ENCODE peak calls at places on chromosomes 5 and 9, in seven cellular contexts. One of them, this sample, is unnamed.

GRCh38 chr5:1208743-1209551 is 7.6 kb downstream of the SLC6A19 start:
- DNase-seq in GDM1: no peak
- DNase-seq in ovary: no peak
- DNase-seq in smooth muscle cell of the brain vasculature: no peak
- DNase-seq in HTR-8/SVneo: peak
- DNase-seq in A673: no peak
- DNase-seq in breast epithelium: no peak
- DNase-seq in this sample: no peak

GRCh38 chr5:152437861-152438260 is 32.8 kb upstream of the NMUR2 start:
- DNase-seq in A673: no peak
- DNase-seq in smooth muscle cell of the brain vasculature: no peak
- DNase-seq in GDM1: no peak
- DNase-seq in ovary: no peak
- DNase-seq in HTR-8/SVneo: no peak
- DNase-seq in breast epithelium: no peak
- DNase-seq in this sample: no peak

GRCh38 chr5:177462021-177462670 is 11.3 kb downstream of the DBN1 start:
- DNase-seq in smooth muscle cell of the brain vasculature: peak
- DNase-seq in A673: no peak
- DNase-seq in GDM1: peak
- DNase-seq in ovary: no peak
- DNase-seq in breast epithelium: no peak
- DNase-seq in HTR-8/SVneo: no peak
- DNase-seq in this sample: no peak

GRCh38 chr5:178069909-178070308 is 43.4 kb upstream of the N4BP3 start:
- DNase-seq in breast epithelium: no peak
- DNase-seq in smooth muscle cell of the brain vasculature: no peak
- DNase-seq in A673: peak
- DNase-seq in GDM1: peak
- DNase-seq in ovary: no peak
- DNase-seq in HTR-8/SVneo: peak
- DNase-seq in this sample: no peak

GRCh38 chr5:144298658-144299057 is 128.0 kb downstream of the KCTD16 start:
- DNase-seq in breast epithelium: no peak
- DNase-seq in ovary: no peak
- DNase-seq in A673: no peak
- DNase-seq in HTR-8/SVneo: no peak
- DNase-seq in smooth muscle cell of the brain vasculature: no peak
- DNase-seq in GDM1: no peak
- DNase-seq in this sample: no peak

GRCh38 chr9:18826248-18826647 is 206.8 kb downstream of the SAXO1 start:
- DNase-seq in GDM1: no peak
- DNase-seq in breast epithelium: no peak
- DNase-seq in A673: no peak
- DNase-seq in HTR-8/SVneo: no peak
- DNase-seq in ovary: no peak
- DNase-seq in smooth muscle cell of the brain vasculature: no peak
- DNase-seq in this sample: no peak

GRCh38 chr5:153901449-153901848 is 137.3 kb downstream of the FAM114A2 start:
- DNase-seq in smooth muscle cell of the brain vasculature: no peak
- DNase-seq in A673: no peak
- DNase-seq in breast epithelium: no peak
- DNase-seq in GDM1: no peak
- DNase-seq in HTR-8/SVneo: no peak
- DNase-seq in ovary: no peak
- DNase-seq in this sample: no peak

GRCh38 chr5:154933537-154933936 is 4.5 kb downstream of the GEMIN5 start:
- DNase-seq in A673: no peak
- DNase-seq in HTR-8/SVneo: no peak
- DNase-seq in breast epithelium: no peak
- DNase-seq in smooth muscle cell of the brain vasculature: no peak
- DNase-seq in GDM1: no peak
- DNase-seq in ovary: no peak
- DNase-seq in this sample: no peak

GRCh38 chr5:13932561-13932960 is 11.9 kb downstream of the DNAH5 start:
- DNase-seq in ovary: no peak
- DNase-seq in HTR-8/SVneo: no peak
- DNase-seq in GDM1: no peak
- DNase-seq in breast epithelium: no peak
- DNase-seq in smooth muscle cell of the brain vasculature: no peak
- DNase-seq in A673: no peak
- DNase-seq in this sample: no peak

GRCh38 chr9:75903785-75904360 is 13.4 kb downstream of the PCSK5 start:
- DNase-seq in smooth muscle cell of the brain vasculature: no peak
- DNase-seq in breast epithelium: no peak
- DNase-seq in HTR-8/SVneo: no peak
- DNase-seq in ovary: no peak
- DNase-seq in GDM1: no peak
- DNase-seq in A673: no peak
- DNase-seq in this sample: no peak

This sample was measured in lower leg skin.